ENCODE peak calls at places on chromosomes 2 and 18, in six cellular contexts. One of them, this sample, is unnamed.

GRCh38 chr2:69604026-69604678 is 39.4 kb downstream of the AAK1 start:
- DNase-seq in cardiac fibroblast: no peak
- DNase-seq in lower lobe of right lung: no peak
- DNase-seq in fibroblast of mammary gland: no peak
- DNase-seq in choroid plexus epithelial cell: no peak
- DNase-seq in cardiac muscle cell: no peak
- DNase-seq in this sample: no peak

GRCh38 chr2:170191166-170191872 is 13.4 kb downstream of the MYO3B start:
- DNase-seq in cardiac fibroblast: no peak
- DNase-seq in lower lobe of right lung: no peak
- DNase-seq in fibroblast of mammary gland: no peak
- DNase-seq in choroid plexus epithelial cell: no peak
- DNase-seq in cardiac muscle cell: no peak
- DNase-seq in this sample: no peak

GRCh38 chr2:38075436-38076249 is at the start of gene CYP1B1:
- DNase-seq in cardiac fibroblast: no peak
- DNase-seq in lower lobe of right lung: peak
- DNase-seq in fibroblast of mammary gland: no peak
- DNase-seq in choroid plexus epithelial cell: peak
- DNase-seq in cardiac muscle cell: no peak
- DNase-seq in this sample: no peak

GRCh38 chr2:132037527-132038178 is 124.1 kb downstream of the ANKRD30BL start:
- DNase-seq in cardiac fibroblast: no peak
- DNase-seq in lower lobe of right lung: peak
- DNase-seq in fibroblast of mammary gland: peak
- DNase-seq in choroid plexus epithelial cell: peak
- DNase-seq in cardiac muscle cell: peak
- DNase-seq in this sample: no peak

GRCh38 chr2:208254871-208255556 is at the start of gene IDH1:
- DNase-seq in cardiac fibroblast: peak
- DNase-seq in lower lobe of right lung: peak
- DNase-seq in fibroblast of mammary gland: peak
- DNase-seq in choroid plexus epithelial cell: peak
- DNase-seq in cardiac muscle cell: peak
- DNase-seq in this sample: peak

GRCh38 chr2:143117225-143117624 is 12.0 kb upstream of the ARHGAP15 start:
- DNase-seq in cardiac fibroblast: no peak
- DNase-seq in lower lobe of right lung: no peak
- DNase-seq in fibroblast of mammary gland: no peak
- DNase-seq in choroid plexus epithelial cell: no peak
- DNase-seq in cardiac muscle cell: no peak
- DNase-seq in this sample: no peak

GRCh38 chr2:634670-635395 is 42.4 kb downstream of the TMEM18 start:
- DNase-seq in cardiac fibroblast: no peak
- DNase-seq in lower lobe of right lung: no peak
- DNase-seq in fibroblast of mammary gland: no peak
- DNase-seq in choroid plexus epithelial cell: no peak
- DNase-seq in cardiac muscle cell: no peak
- DNase-seq in this sample: no peak

GRCh38 chr2:230920167-230920566 is 4.9 kb downstream of the GPR55 start:
- DNase-seq in cardiac fibroblast: no peak
- DNase-seq in lower lobe of right lung: no peak
- DNase-seq in fibroblast of mammary gland: no peak
- DNase-seq in choroid plexus epithelial cell: no peak
- DNase-seq in cardiac muscle cell: no peak
- DNase-seq in this sample: no peak

GRCh38 chr2:174247474-174248186 is 702 bp downstream of the OLA1 start:
- DNase-seq in cardiac fibroblast: no peak
- DNase-seq in lower lobe of right lung: no peak
- DNase-seq in fibroblast of mammary gland: peak
- DNase-seq in choroid plexus epithelial cell: peak
- DNase-seq in cardiac muscle cell: no peak
- DNase-seq in this sample: peak

GRCh38 chr2:50476174-50476573 is 555.8 kb downstream of the NRXN1 start:
- DNase-seq in cardiac fibroblast: no peak
- DNase-seq in lower lobe of right lung: no peak
- DNase-seq in fibroblast of mammary gland: no peak
- DNase-seq in choroid plexus epithelial cell: no peak
- DNase-seq in cardiac muscle cell: no peak
- DNase-seq in this sample: no peak

GRCh38 chr2:22912398-22912797 is 472.6 kb upstream of the KLHL29 start:
- DNase-seq in cardiac fibroblast: no peak
- DNase-seq in lower lobe of right lung: no peak
- DNase-seq in fibroblast of mammary gland: no peak
- DNase-seq in choroid plexus epithelial cell: no peak
- DNase-seq in cardiac muscle cell: no peak
- DNase-seq in this sample: no peak

GRCh38 chr2:235543851-235544686 is 50.2 kb downstream of the AGAP1 start:
- DNase-seq in cardiac fibroblast: no peak
- DNase-seq in lower lobe of right lung: no peak
- DNase-seq in fibroblast of mammary gland: no peak
- DNase-seq in choroid plexus epithelial cell: no peak
- DNase-seq in cardiac muscle cell: no peak
- DNase-seq in this sample: no peak

GRCh38 chr2:128324008-128324896 is 5.6 kb upstream of the HS6ST1 start:
- DNase-seq in cardiac fibroblast: no peak
- DNase-seq in lower lobe of right lung: no peak
- DNase-seq in fibroblast of mammary gland: no peak
- DNase-seq in choroid plexus epithelial cell: no peak
- DNase-seq in cardiac muscle cell: no peak
- DNase-seq in this sample: no peak

GRCh38 chr2:217707116-217707742 is 295.6 kb downstream of the TNS1 start:
- DNase-seq in cardiac fibroblast: peak
- DNase-seq in lower lobe of right lung: no peak
- DNase-seq in fibroblast of mammary gland: peak
- DNase-seq in choroid plexus epithelial cell: no peak
- DNase-seq in cardiac muscle cell: no peak
- DNase-seq in this sample: peak

GRCh38 chr2:115650827-115651226 is 1208.4 kb downstream of the DPP10 start:
- DNase-seq in cardiac fibroblast: no peak
- DNase-seq in lower lobe of right lung: no peak
- DNase-seq in fibroblast of mammary gland: no peak
- DNase-seq in choroid plexus epithelial cell: no peak
- DNase-seq in cardiac muscle cell: peak
- DNase-seq in this sample: no peak

GRCh38 chr2:237473474-237474453 is 13.3 kb upstream of the MLPH start:
- DNase-seq in cardiac fibroblast: peak
- DNase-seq in lower lobe of right lung: peak
- DNase-seq in fibroblast of mammary gland: peak
- DNase-seq in choroid plexus epithelial cell: peak
- DNase-seq in cardiac muscle cell: no peak
- DNase-seq in this sample: no peak

GRCh38 chr2:68766378-68766845 is 31.8 kb downstream of the ARHGAP25 start:
- DNase-seq in cardiac fibroblast: peak
- DNase-seq in lower lobe of right lung: peak
- DNase-seq in fibroblast of mammary gland: no peak
- DNase-seq in choroid plexus epithelial cell: peak
- DNase-seq in cardiac muscle cell: peak
- DNase-seq in this sample: peak

GRCh38 chr2:38125830-38126229 is 49.9 kb upstream of the CYP1B1 start:
- DNase-seq in cardiac fibroblast: no peak
- DNase-seq in lower lobe of right lung: no peak
- DNase-seq in fibroblast of mammary gland: no peak
- DNase-seq in choroid plexus epithelial cell: no peak
- DNase-seq in cardiac muscle cell: no peak
- DNase-seq in this sample: no peak

GRCh38 chr2:88212251-88212790 is 42.2 kb downstream of the THNSL2 start:
- DNase-seq in cardiac fibroblast: no peak
- DNase-seq in lower lobe of right lung: no peak
- DNase-seq in fibroblast of mammary gland: no peak
- DNase-seq in choroid plexus epithelial cell: peak
- DNase-seq in cardiac muscle cell: peak
- DNase-seq in this sample: peak

GRCh38 chr2:241666627-241667400 is 19.8 kb downstream of the DTYMK start:
- DNase-seq in cardiac fibroblast: no peak
- DNase-seq in lower lobe of right lung: no peak
- DNase-seq in fibroblast of mammary gland: no peak
- DNase-seq in choroid plexus epithelial cell: peak
- DNase-seq in cardiac muscle cell: peak
- DNase-seq in this sample: no peak

DNA sequence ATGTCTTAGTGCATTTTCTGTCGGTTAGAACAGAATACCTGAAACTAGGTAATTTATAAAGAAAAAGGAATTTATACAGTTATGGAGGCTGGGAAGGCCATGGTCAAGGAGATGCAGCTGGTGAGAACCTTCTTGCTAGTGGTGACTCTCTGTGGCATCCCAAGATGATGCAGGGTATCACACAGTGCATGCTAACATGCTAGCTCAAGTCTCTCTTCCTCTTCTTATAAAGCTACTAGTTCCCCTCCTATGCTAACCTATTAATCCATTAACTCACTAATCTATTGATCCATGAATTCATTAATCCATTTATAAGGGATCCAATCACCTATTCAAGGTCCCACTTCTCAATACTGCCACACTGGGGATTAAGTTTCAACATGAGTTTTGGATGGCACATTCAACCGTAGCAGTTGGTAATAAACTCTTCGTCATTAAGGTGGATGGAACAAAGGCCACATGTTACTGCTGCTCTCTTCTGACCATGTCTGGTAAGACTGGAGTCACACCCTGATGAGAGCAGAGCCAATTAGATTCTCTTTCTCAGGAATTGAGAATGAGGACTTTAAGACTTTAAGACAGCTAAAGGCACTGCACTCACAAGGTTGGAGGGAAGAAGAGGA is 211.6 kb upstream of the SMAD7 start:
- DNase-seq in cardiac fibroblast: no peak
- DNase-seq in lower lobe of right lung: no peak
- DNase-seq in fibroblast of mammary gland: no peak
- DNase-seq in choroid plexus epithelial cell: no peak
- DNase-seq in cardiac muscle cell: peak
- DNase-seq in this sample: no peak
- TF ChIP-seq CTCF in cardiac fibroblast: no peak
- TF ChIP-seq CTCF in lower lobe of right lung: no peak
- TF ChIP-seq CTCF in fibroblast of mammary gland: no peak
- TF ChIP-seq CTCF in choroid plexus epithelial cell: no peak
- TF ChIP-seq CTCF in cardiac muscle cell: no peak
- TF ChIP-seq CTCF in this sample: no peak

GRCh38 chr2:73291093-73291460 is 2.3 kb downstream of the EGR4 start:
- DNase-seq in cardiac fibroblast: peak
- DNase-seq in lower lobe of right lung: peak
- DNase-seq in fibroblast of mammary gland: peak
- DNase-seq in choroid plexus epithelial cell: peak
- DNase-seq in cardiac muscle cell: peak
- DNase-seq in this sample: peak

GRCh38 chr2:73292906-73293533 is 328 bp downstream of the EGR4 start:
- DNase-seq in cardiac fibroblast: no peak
- DNase-seq in lower lobe of right lung: no peak
- DNase-seq in fibroblast of mammary gland: no peak
- DNase-seq in choroid plexus epithelial cell: no peak
- DNase-seq in cardiac muscle cell: no peak
- DNase-seq in this sample: no peak

GRCh38 chr2:73290049-73290839 is 3.1 kb downstream of the EGR4 start:
- DNase-seq in cardiac fibroblast: peak
- DNase-seq in lower lobe of right lung: no peak
- DNase-seq in fibroblast of mammary gland: peak
- DNase-seq in choroid plexus epithelial cell: peak
- DNase-seq in cardiac muscle cell: peak
- DNase-seq in this sample: peak

GRCh38 chr2:73292316-73292905 is 937 bp downstream of the EGR4 start:
- DNase-seq in cardiac fibroblast: no peak
- DNase-seq in lower lobe of right lung: no peak
- DNase-seq in fibroblast of mammary gland: no peak
- DNase-seq in choroid plexus epithelial cell: no peak
- DNase-seq in cardiac muscle cell: no peak
- DNase-seq in this sample: no peak

DNA sequence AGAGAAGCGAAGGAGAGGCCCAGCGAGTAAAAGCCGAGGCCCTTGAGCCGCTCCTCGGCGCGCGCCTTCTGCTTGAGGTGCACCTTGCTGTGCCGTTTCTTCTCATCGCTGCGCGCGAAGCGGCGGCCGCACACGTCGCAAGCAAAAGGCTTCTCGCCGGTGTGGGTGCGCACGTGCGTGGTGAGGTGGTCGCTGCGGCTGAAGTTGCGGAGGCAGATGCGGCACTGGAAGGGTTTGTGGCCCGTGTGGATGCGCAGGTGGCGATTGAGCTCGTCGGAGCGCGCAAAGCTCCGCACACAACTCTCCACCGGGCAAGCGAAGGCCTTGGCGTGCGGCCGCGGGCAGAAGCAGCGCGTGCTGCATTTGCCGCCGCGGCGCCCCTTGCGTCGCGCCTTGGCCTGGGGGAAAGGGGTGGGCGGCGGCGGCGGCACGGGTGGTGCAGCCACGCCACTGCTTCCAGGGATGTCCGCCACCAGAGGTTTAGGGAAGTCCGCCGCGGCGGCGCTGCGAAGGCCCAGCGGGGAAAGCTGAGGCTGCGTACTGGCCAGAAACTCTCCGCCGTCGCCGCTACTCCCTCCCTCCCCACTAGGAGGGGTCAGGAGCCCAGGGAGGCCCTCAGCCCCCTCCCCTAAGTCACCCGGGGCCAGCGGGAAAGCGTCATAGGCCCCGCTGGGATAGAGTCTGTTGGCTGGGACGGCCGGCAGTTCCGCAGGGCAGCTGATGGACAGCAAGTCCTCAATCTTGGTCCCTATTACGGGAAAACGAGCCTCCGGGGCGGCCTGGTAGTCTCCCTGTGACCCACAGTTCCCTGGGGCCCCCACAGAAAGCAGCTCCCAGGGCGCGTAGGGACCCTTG is 1.7 kb downstream of the EGR4 start:
- DNase-seq in cardiac fibroblast: peak
- DNase-seq in lower lobe of right lung: peak
- DNase-seq in fibroblast of mammary gland: no peak
- DNase-seq in choroid plexus epithelial cell: no peak
- DNase-seq in cardiac muscle cell: peak
- DNase-seq in this sample: no peak
- H3K4me3 ChIP-seq in cardiac fibroblast: peak
- H3K4me3 ChIP-seq in lower lobe of right lung: peak
- H3K4me3 ChIP-seq in fibroblast of mammary gland: no peak
- H3K4me3 ChIP-seq in choroid plexus epithelial cell: peak
- H3K4me3 ChIP-seq in cardiac muscle cell: peak
- H3K4me3 ChIP-seq in this sample: peak

GRCh38 chr2:216001612-216002215 is 11.6 kb downstream of the MREG start:
- DNase-seq in cardiac fibroblast: no peak
- DNase-seq in lower lobe of right lung: no peak
- DNase-seq in fibroblast of mammary gland: no peak
- DNase-seq in choroid plexus epithelial cell: no peak
- DNase-seq in cardiac muscle cell: no peak
- DNase-seq in this sample: no peak
- TF ChIP-seq CTCF in cardiac fibroblast: no peak
- TF ChIP-seq CTCF in lower lobe of right lung: no peak
- TF ChIP-seq CTCF in fibroblast of mammary gland: no peak
- TF ChIP-seq CTCF in choroid plexus epithelial cell: no peak
- TF ChIP-seq CTCF in cardiac muscle cell: no peak
- TF ChIP-seq CTCF in this sample: no peak

DNA sequence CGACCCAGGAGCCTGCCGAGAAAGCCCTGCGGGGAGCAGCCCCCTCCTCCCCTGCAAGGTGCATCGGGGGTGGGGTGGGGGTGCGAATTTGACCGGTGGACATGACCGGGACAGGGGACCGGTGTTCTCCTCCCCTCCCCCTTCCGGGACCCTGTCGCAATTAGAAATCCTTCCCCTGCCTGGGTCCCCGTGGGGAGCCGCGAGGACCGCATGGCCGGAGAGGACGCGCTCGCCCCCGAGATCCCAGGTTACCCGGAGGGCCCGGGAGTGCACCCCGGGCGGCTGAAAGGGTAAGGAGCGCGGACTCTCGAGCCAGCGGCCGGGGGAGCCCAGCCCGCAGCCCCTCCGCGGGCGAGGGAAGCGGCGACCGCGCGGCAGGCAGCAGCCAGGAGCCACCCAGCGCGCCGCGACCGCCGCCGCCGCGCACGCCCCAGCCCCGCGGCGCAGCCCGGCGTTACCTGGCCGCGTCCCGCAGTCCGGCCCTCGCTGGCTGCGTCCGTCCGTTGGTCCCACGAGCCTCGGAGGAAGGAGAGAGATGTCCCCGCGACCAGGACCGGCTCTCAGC is 477 bp downstream of the DLGAP1 start:
- DNase-seq in cardiac fibroblast: no peak
- DNase-seq in lower lobe of right lung: no peak
- DNase-seq in fibroblast of mammary gland: no peak
- DNase-seq in choroid plexus epithelial cell: no peak
- DNase-seq in cardiac muscle cell: no peak
- DNase-seq in this sample: no peak
- H3K4me3 ChIP-seq in cardiac fibroblast: peak
- H3K4me3 ChIP-seq in lower lobe of right lung: peak
- H3K4me3 ChIP-seq in fibroblast of mammary gland: no peak
- H3K4me3 ChIP-seq in choroid plexus epithelial cell: no peak
- H3K4me3 ChIP-seq in cardiac muscle cell: peak
- H3K4me3 ChIP-seq in this sample: no peak

This sample was measured in fibroblast of pulmonary artery.